ENCODE peak calls at places on chromosome 11, in nine cellular contexts. T is endothelial cell; J is bronchial epithelial cell; I is activated gamma-delta T cell treated with anti-CD3 and anti-CD28 coated beads, Interleukin-2, amount 50 U/mL, for 16 hours; Q is RPMI7951; H is A549; V is EL; O is NCI-H1930; N is cardiac muscle cell. L is an unnamed sample.

GRCh38 chr11:119319136-119319701 is 2.3 kb upstream of the MCAM start:
- DNase-seq in T (no peak), J (no peak), I (no peak), Q (no peak), H (no peak), V (no peak), O (no peak), N (no peak), L (no peak)

GRCh38 chr11:114684636-114685035 is 6.3 kb downstream of the NXPE2 start:
- DNase-seq in T (no peak), J (peak), I (no peak), Q (no peak), H (no peak), V (no peak), O (no peak), N (no peak), L (no peak)

GRCh38 chr11:86592047-86592564 is 80.3 kb downstream of the ME3 start:
- DNase-seq in T (no peak), J (peak), I (no peak), Q (no peak), H (no peak), V (peak), O (no peak), N (no peak), L (peak)

GRCh38 chr11:83571301-83571700 is 285.1 kb upstream of the CCDC90B start:
- DNase-seq in T (no peak), J (peak), I (no peak), Q (no peak), H (no peak), V (peak), O (no peak), N (peak), L (no peak)

GRCh38 chr11:71249301-71249700 is 3.1 kb downstream of the SHANK2 start:
- DNase-seq in T (no peak), J (no peak), I (no peak), Q (no peak), H (no peak), V (no peak), O (no peak), N (no peak), L (no peak)

GRCh38 chr11:75582935-75583709 is 21.1 kb downstream of the SERPINH1 start:
- DNase-seq in T (peak), J (no peak), I (peak), Q (peak), H (peak), V (peak), O (peak), N (peak), L (peak)

GRCh38 chr11:117192401-117192875 is 6.7 kb upstream of the TAGLN start:
- DNase-seq in T (no peak), J (no peak), I (no peak), Q (no peak), H (no peak), V (no peak), O (no peak), N (no peak), L (no peak)

GRCh38 chr11:134503104-134503503 is 91.1 kb upstream of the B3GAT1 start:
- DNase-seq in T (no peak), J (no peak), I (no peak), Q (no peak), H (no peak), V (no peak), O (no peak), N (no peak), L (no peak)

GRCh38 chr11:92180664-92181251 is 43.9 kb upstream of the FAT3 start:
- DNase-seq in T (no peak), J (peak), I (no peak), Q (no peak), H (no peak), V (peak), O (no peak), N (peak), L (peak)